ENCODE peak calls at places on chromosomes 12 and 14, in nine cellular contexts. One of them, this sample, is unnamed.

GRCh38 chr14:93959239-93960107 is 16.9 kb downstream of the ASB2 start:
- DNase-seq in endothelial cell of umbilical vein: peak
- DNase-seq in GM12891: peak
- DNase-seq in K562: peak
- DNase-seq in GM12892: peak
- DNase-seq in GM12878: peak
- DNase-seq in stomach: peak
- DNase-seq in prostate gland: no peak
- DNase-seq in sigmoid colon: no peak
- DNase-seq in this sample: no peak

GRCh38 chr12:50224026-50224692 is 57.0 kb upstream of the CERS5 start:
- DNase-seq in GM12878: no peak
- DNase-seq in endothelial cell of umbilical vein: peak
- DNase-seq in stomach: peak
- DNase-seq in K562: no peak
- DNase-seq in prostate gland: peak
- DNase-seq in GM12892: no peak
- DNase-seq in sigmoid colon: no peak
- DNase-seq in GM12891: no peak
- DNase-seq in this sample: no peak

GRCh38 chr14:70008457-70008856 is 129.2 kb downstream of the SMOC1 start:
- DNase-seq in stomach: no peak
- DNase-seq in GM12878: no peak
- DNase-seq in sigmoid colon: no peak
- DNase-seq in GM12891: no peak
- DNase-seq in prostate gland: no peak
- DNase-seq in K562: no peak
- DNase-seq in endothelial cell of umbilical vein: no peak
- DNase-seq in GM12892: no peak
- DNase-seq in this sample: no peak

GRCh38 chr12:130879781-130880389 is 8.0 kb downstream of the RAN start:
- DNase-seq in GM12891: no peak
- DNase-seq in stomach: no peak
- DNase-seq in GM12878: no peak
- DNase-seq in K562: peak
- DNase-seq in prostate gland: no peak
- DNase-seq in GM12892: no peak
- DNase-seq in endothelial cell of umbilical vein: no peak
- DNase-seq in sigmoid colon: peak
- DNase-seq in this sample: no peak

GRCh38 chr12:99810718-99811593 is 163.4 kb downstream of the GARIN6 start:
- DNase-seq in K562: no peak
- DNase-seq in prostate gland: no peak
- DNase-seq in stomach: no peak
- DNase-seq in GM12891: no peak
- DNase-seq in GM12892: no peak
- DNase-seq in GM12878: no peak
- DNase-seq in endothelial cell of umbilical vein: peak
- DNase-seq in sigmoid colon: no peak
- DNase-seq in this sample: peak

GRCh38 chr12:117148642-117149041 is 41.6 kb downstream of the FBXO21 start:
- DNase-seq in GM12878: no peak
- DNase-seq in endothelial cell of umbilical vein: no peak
- DNase-seq in K562: peak
- DNase-seq in sigmoid colon: no peak
- DNase-seq in prostate gland: no peak
- DNase-seq in GM12892: no peak
- DNase-seq in stomach: no peak
- DNase-seq in GM12891: no peak
- DNase-seq in this sample: no peak

GRCh38 chr12:27531916-27532315 is 7.9 kb downstream of the PPFIBP1 start:
- DNase-seq in endothelial cell of umbilical vein: no peak
- DNase-seq in GM12892: no peak
- DNase-seq in sigmoid colon: no peak
- DNase-seq in K562: no peak
- DNase-seq in GM12891: no peak
- DNase-seq in stomach: no peak
- DNase-seq in GM12878: no peak
- DNase-seq in prostate gland: no peak
- DNase-seq in this sample: no peak

GRCh38 chr14:24311837-24312615 is 724 bp downstream of the LTB4R start:
- DNase-seq in endothelial cell of umbilical vein: no peak
- DNase-seq in prostate gland: peak
- DNase-seq in K562: no peak
- DNase-seq in stomach: no peak
- DNase-seq in GM12878: no peak
- DNase-seq in sigmoid colon: no peak
- DNase-seq in GM12892: no peak
- DNase-seq in GM12891: no peak
- DNase-seq in this sample: no peak

GRCh38 chr14:29442720-29443119 is 484.9 kb downstream of the PRKD1 start:
- DNase-seq in GM12891: no peak
- DNase-seq in K562: no peak
- DNase-seq in sigmoid colon: no peak
- DNase-seq in GM12878: no peak
- DNase-seq in GM12892: no peak
- DNase-seq in endothelial cell of umbilical vein: peak
- DNase-seq in prostate gland: no peak
- DNase-seq in stomach: no peak
- DNase-seq in this sample: no peak

GRCh38 chr12:57452181-57452936 is 2.7 kb upstream of the INHBE start:
- DNase-seq in endothelial cell of umbilical vein: no peak
- DNase-seq in stomach: no peak
- DNase-seq in K562: peak
- DNase-seq in GM12891: no peak
- DNase-seq in GM12892: no peak
- DNase-seq in GM12878: no peak
- DNase-seq in prostate gland: no peak
- DNase-seq in sigmoid colon: no peak
- DNase-seq in this sample: no peak

GRCh38 chr14:100470523-100470897 is 116.7 kb downstream of the BEGAIN start:
- DNase-seq in endothelial cell of umbilical vein: no peak
- DNase-seq in prostate gland: no peak
- DNase-seq in GM12878: no peak
- DNase-seq in sigmoid colon: no peak
- DNase-seq in stomach: no peak
- DNase-seq in K562: peak
- DNase-seq in GM12891: no peak
- DNase-seq in GM12892: no peak
- DNase-seq in this sample: no peak

GRCh38 chr12:22231078-22231477 is 103.4 kb downstream of the ST8SIA1 start:
- DNase-seq in endothelial cell of umbilical vein: no peak
- DNase-seq in sigmoid colon: no peak
- DNase-seq in stomach: no peak
- DNase-seq in prostate gland: no peak
- DNase-seq in GM12892: no peak
- DNase-seq in K562: no peak
- DNase-seq in GM12878: no peak
- DNase-seq in GM12891: no peak
- DNase-seq in this sample: no peak
- TF ChIP-seq POLR2AphosphoS5 in endothelial cell of umbilical vein: no peak
- TF ChIP-seq POLR2AphosphoS5 in sigmoid colon: no peak
- TF ChIP-seq POLR2AphosphoS5 in stomach: no peak
- TF ChIP-seq POLR2AphosphoS5 in prostate gland: no peak
- TF ChIP-seq POLR2AphosphoS5 in GM12892: no peak
- TF ChIP-seq POLR2AphosphoS5 in K562: no peak
- TF ChIP-seq POLR2AphosphoS5 in GM12878: no peak
- TF ChIP-seq POLR2AphosphoS5 in GM12891: no peak
- TF ChIP-seq POLR2AphosphoS5 in this sample: no peak

GRCh38 chr12:28938056-28938455 is 211.0 kb upstream of the FAR2 start:
- DNase-seq in sigmoid colon: no peak
- DNase-seq in GM12891: no peak
- DNase-seq in GM12878: no peak
- DNase-seq in prostate gland: no peak
- DNase-seq in GM12892: no peak
- DNase-seq in stomach: no peak
- DNase-seq in endothelial cell of umbilical vein: no peak
- DNase-seq in K562: no peak
- DNase-seq in this sample: no peak
- TF ChIP-seq POLR2AphosphoS5 in sigmoid colon: no peak
- TF ChIP-seq POLR2AphosphoS5 in GM12891: no peak
- TF ChIP-seq POLR2AphosphoS5 in GM12878: no peak
- TF ChIP-seq POLR2AphosphoS5 in prostate gland: no peak
- TF ChIP-seq POLR2AphosphoS5 in GM12892: no peak
- TF ChIP-seq POLR2AphosphoS5 in stomach: no peak
- TF ChIP-seq POLR2AphosphoS5 in endothelial cell of umbilical vein: no peak
- TF ChIP-seq POLR2AphosphoS5 in K562: no peak
- TF ChIP-seq POLR2AphosphoS5 in this sample: no peak

GRCh38 chr14:89324501-89325298 is 92.3 kb downstream of the FOXN3 start:
- DNase-seq in prostate gland: no peak
- DNase-seq in sigmoid colon: no peak
- DNase-seq in endothelial cell of umbilical vein: no peak
- DNase-seq in stomach: no peak
- DNase-seq in K562: no peak
- DNase-seq in GM12878: no peak
- DNase-seq in GM12892: no peak
- DNase-seq in GM12891: peak
- DNase-seq in this sample: no peak
- TF ChIP-seq POLR2AphosphoS5 in prostate gland: no peak
- TF ChIP-seq POLR2AphosphoS5 in sigmoid colon: no peak
- TF ChIP-seq POLR2AphosphoS5 in endothelial cell of umbilical vein: no peak
- TF ChIP-seq POLR2AphosphoS5 in stomach: no peak
- TF ChIP-seq POLR2AphosphoS5 in K562: no peak
- TF ChIP-seq POLR2AphosphoS5 in GM12878: no peak
- TF ChIP-seq POLR2AphosphoS5 in GM12892: no peak
- TF ChIP-seq POLR2AphosphoS5 in GM12891: no peak
- TF ChIP-seq POLR2AphosphoS5 in this sample: no peak

GRCh38 chr12:93107943-93108342 is 178.8 kb upstream of the EEA1 start:
- DNase-seq in endothelial cell of umbilical vein: no peak
- DNase-seq in prostate gland: no peak
- DNase-seq in GM12892: no peak
- DNase-seq in GM12891: no peak
- DNase-seq in K562: no peak
- DNase-seq in GM12878: no peak
- DNase-seq in stomach: no peak
- DNase-seq in sigmoid colon: no peak
- DNase-seq in this sample: no peak
- TF ChIP-seq POLR2AphosphoS5 in endothelial cell of umbilical vein: no peak
- TF ChIP-seq POLR2AphosphoS5 in prostate gland: no peak
- TF ChIP-seq POLR2AphosphoS5 in GM12892: no peak
- TF ChIP-seq POLR2AphosphoS5 in GM12891: no peak
- TF ChIP-seq POLR2AphosphoS5 in K562: no peak
- TF ChIP-seq POLR2AphosphoS5 in GM12878: no peak
- TF ChIP-seq POLR2AphosphoS5 in stomach: no peak
- TF ChIP-seq POLR2AphosphoS5 in sigmoid colon: no peak
- TF ChIP-seq POLR2AphosphoS5 in this sample: no peak

GRCh38 chr12:71475280-71475679 is 35.7 kb downstream of the LGR5 start:
- DNase-seq in GM12892: no peak
- DNase-seq in GM12878: no peak
- DNase-seq in K562: no peak
- DNase-seq in prostate gland: no peak
- DNase-seq in stomach: no peak
- DNase-seq in sigmoid colon: no peak
- DNase-seq in GM12891: no peak
- DNase-seq in endothelial cell of umbilical vein: no peak
- DNase-seq in this sample: no peak

GRCh38 chr12:71477046-71477445 is 37.4 kb downstream of the LGR5 start:
- DNase-seq in prostate gland: no peak
- DNase-seq in endothelial cell of umbilical vein: no peak
- DNase-seq in GM12892: no peak
- DNase-seq in K562: no peak
- DNase-seq in stomach: no peak
- DNase-seq in GM12878: no peak
- DNase-seq in GM12891: no peak
- DNase-seq in sigmoid colon: no peak
- DNase-seq in this sample: no peak

GRCh38 chr12:71478277-71478676 is 38.7 kb downstream of the LGR5 start:
- DNase-seq in stomach: no peak
- DNase-seq in GM12891: no peak
- DNase-seq in prostate gland: no peak
- DNase-seq in GM12892: no peak
- DNase-seq in GM12878: no peak
- DNase-seq in endothelial cell of umbilical vein: no peak
- DNase-seq in sigmoid colon: no peak
- DNase-seq in K562: no peak
- DNase-seq in this sample: no peak

GRCh38 chr12:71476513-71476912 is 36.9 kb downstream of the LGR5 start:
- DNase-seq in prostate gland: no peak
- DNase-seq in GM12892: no peak
- DNase-seq in stomach: no peak
- DNase-seq in GM12891: no peak
- DNase-seq in endothelial cell of umbilical vein: no peak
- DNase-seq in sigmoid colon: no peak
- DNase-seq in K562: no peak
- DNase-seq in GM12878: no peak
- DNase-seq in this sample: no peak

GRCh38 chr12:71477609-71478008 is 38.0 kb downstream of the LGR5 start:
- DNase-seq in stomach: no peak
- DNase-seq in K562: no peak
- DNase-seq in GM12892: no peak
- DNase-seq in endothelial cell of umbilical vein: no peak
- DNase-seq in GM12878: no peak
- DNase-seq in prostate gland: no peak
- DNase-seq in sigmoid colon: no peak
- DNase-seq in GM12891: no peak
- DNase-seq in this sample: no peak
- TF ChIP-seq POLR2AphosphoS5 in stomach: no peak
- TF ChIP-seq POLR2AphosphoS5 in K562: no peak
- TF ChIP-seq POLR2AphosphoS5 in GM12892: no peak
- TF ChIP-seq POLR2AphosphoS5 in endothelial cell of umbilical vein: no peak
- TF ChIP-seq POLR2AphosphoS5 in GM12878: no peak
- TF ChIP-seq POLR2AphosphoS5 in prostate gland: no peak
- TF ChIP-seq POLR2AphosphoS5 in sigmoid colon: no peak
- TF ChIP-seq POLR2AphosphoS5 in GM12891: no peak
- TF ChIP-seq POLR2AphosphoS5 in this sample: no peak

GRCh38 chr14:74402264-74403251 is 23.5 kb downstream of the SYNDIG1L start:
- DNase-seq in prostate gland: no peak
- DNase-seq in sigmoid colon: peak
- DNase-seq in K562: no peak
- DNase-seq in stomach: no peak
- DNase-seq in GM12891: no peak
- DNase-seq in GM12878: no peak
- DNase-seq in GM12892: no peak
- DNase-seq in endothelial cell of umbilical vein: no peak
- DNase-seq in this sample: peak
- TF ChIP-seq POLR2AphosphoS5 in prostate gland: no peak
- TF ChIP-seq POLR2AphosphoS5 in sigmoid colon: no peak
- TF ChIP-seq POLR2AphosphoS5 in K562: no peak
- TF ChIP-seq POLR2AphosphoS5 in stomach: no peak
- TF ChIP-seq POLR2AphosphoS5 in GM12891: no peak
- TF ChIP-seq POLR2AphosphoS5 in GM12878: no peak
- TF ChIP-seq POLR2AphosphoS5 in GM12892: no peak
- TF ChIP-seq POLR2AphosphoS5 in endothelial cell of umbilical vein: no peak
- TF ChIP-seq POLR2AphosphoS5 in this sample: no peak

GRCh38 chr12:46669720-46670119 is 156.1 kb downstream of the SLC38A4 start:
- DNase-seq in sigmoid colon: no peak
- DNase-seq in GM12878: no peak
- DNase-seq in GM12891: no peak
- DNase-seq in K562: no peak
- DNase-seq in GM12892: no peak
- DNase-seq in endothelial cell of umbilical vein: no peak
- DNase-seq in stomach: no peak
- DNase-seq in prostate gland: no peak
- DNase-seq in this sample: no peak
- TF ChIP-seq POLR2AphosphoS5 in sigmoid colon: no peak
- TF ChIP-seq POLR2AphosphoS5 in GM12878: no peak
- TF ChIP-seq POLR2AphosphoS5 in GM12891: no peak
- TF ChIP-seq POLR2AphosphoS5 in K562: no peak
- TF ChIP-seq POLR2AphosphoS5 in GM12892: no peak
- TF ChIP-seq POLR2AphosphoS5 in endothelial cell of umbilical vein: no peak
- TF ChIP-seq POLR2AphosphoS5 in stomach: no peak
- TF ChIP-seq POLR2AphosphoS5 in prostate gland: no peak
- TF ChIP-seq POLR2AphosphoS5 in this sample: no peak